ENCODE peak calls at places on chromosomes 16 and 17, in ten cellular contexts. B is naive thymus-derived CD4-positive, alpha-beta T cell; P is aorta; G is left ventricle myocardium inferior; D is iPS DF 6.9; S is body of pancreas; M is lower lobe of right lung; L is heart left ventricle; A is tibial nerve; O is HCT116. X is an unnamed sample.
A peak's percentile ranks its signal among the peaks of the same experiment; 100 is the strongest.

GRCh38 chr17:72424505-72425117 is 303.8 kb downstream of the SOX9 start:
- DNase-seq in P (no peak), L (no peak), S (no peak), M (no peak), B (no peak), O (no peak), A (no peak), D (no peak), G (no peak), X (no peak)

GRCh38 chr17:48374650-48375230 is 55.3 kb downstream of the SKAP1 start:
- DNase-seq in O (peak; percentile 63), G (no peak), D (peak; percentile 25), B (no peak), M (no peak), L (no peak), S (peak; percentile 42), P (no peak), A (peak; percentile 12), X (no peak)

GRCh38 chr17:34306466-34306865 is 12.8 kb upstream of the CCL8 start:
- DNase-seq in G (no peak), A (peak; percentile 29), S (peak; percentile 12), P (no peak), M (no peak), D (peak; percentile 25), B (no peak), L (no peak), O (no peak), X (peak; percentile 32)

GRCh38 chr17:27049104-27049784 is 244.7 kb upstream of the WSB1 start:
- DNase-seq in M (no peak), A (no peak), O (no peak), D (no peak), S (no peak), B (no peak), P (no peak), G (no peak), L (no peak), X (no peak)

GRCh38 chr17:79547586-79547985 is 63.3 kb downstream of the RBFOX3 start:
- DNase-seq in D (no peak), P (no peak), O (no peak), S (no peak), B (no peak), A (no peak), G (no peak), L (no peak), M (no peak), X (no peak)

GRCh38 chr16:58272855-58273254 is 22.0 kb downstream of the PRSS54 start:
- DNase-seq in M (no peak), G (no peak), S (no peak), A (no peak), L (no peak), B (no peak), D (no peak), P (no peak), O (no peak), X (no peak)

GRCh38 chr16:53714080-53715050 is 10.4 kb downstream of the FTO start:
- DNase-seq in D (no peak), L (no peak), S (no peak), G (no peak), M (no peak), B (no peak), O (no peak), A (no peak), P (no peak), X (no peak)

GRCh38 chr16:81279375-81279774 is 35.4 kb upstream of the GAN start:
- DNase-seq in S (no peak), B (no peak), G (no peak), O (no peak), D (no peak), P (no peak), A (no peak), L (no peak), M (no peak), X (no peak)

DNA sequence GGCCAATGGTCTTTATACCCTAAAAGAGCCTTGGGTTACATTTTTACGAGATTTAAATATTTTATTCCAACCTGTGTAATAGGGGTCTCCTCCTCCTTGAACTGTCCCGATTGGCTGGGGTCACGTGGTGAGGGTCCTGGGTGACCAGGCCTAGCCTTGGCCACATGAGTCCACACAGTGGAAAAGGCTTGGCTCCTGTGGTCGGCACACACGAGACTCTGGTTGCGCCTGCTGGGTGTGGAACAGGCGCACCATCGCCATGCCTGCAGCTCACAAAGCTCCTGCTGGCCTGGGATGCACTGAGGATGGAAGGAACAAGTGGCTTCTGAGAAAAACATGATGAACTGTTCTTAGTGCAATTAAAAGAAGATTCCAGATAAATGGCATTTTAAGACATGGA is 103.9 kb upstream of the ZNF750 start:
- DNase-seq in D (no peak), O (no peak), P (no peak), A (no peak), S (no peak), L (no peak), B (no peak), G (peak; percentile 5), M (peak; percentile 17), X (no peak)
- H3K9me3 ChIP-seq in D (peaks cover 10% of the 10 kb centered on the region), O (peaks cover 23% of the 10 kb centered on the region), P (peaks cover 3% of the 10 kb centered on the region), A (peaks cover 3% of the 10 kb centered on the region), S (peaks cover 9% of the 10 kb centered on the region), L (peaks cover 6% of the 10 kb centered on the region), B (peaks cover 28% of the 10 kb centered on the region), G (peaks cover 40% of the 10 kb centered on the region), M (peaks cover 27% of the 10 kb centered on the region), X (no peaks in the 10 kb centered on the region)

DNA sequence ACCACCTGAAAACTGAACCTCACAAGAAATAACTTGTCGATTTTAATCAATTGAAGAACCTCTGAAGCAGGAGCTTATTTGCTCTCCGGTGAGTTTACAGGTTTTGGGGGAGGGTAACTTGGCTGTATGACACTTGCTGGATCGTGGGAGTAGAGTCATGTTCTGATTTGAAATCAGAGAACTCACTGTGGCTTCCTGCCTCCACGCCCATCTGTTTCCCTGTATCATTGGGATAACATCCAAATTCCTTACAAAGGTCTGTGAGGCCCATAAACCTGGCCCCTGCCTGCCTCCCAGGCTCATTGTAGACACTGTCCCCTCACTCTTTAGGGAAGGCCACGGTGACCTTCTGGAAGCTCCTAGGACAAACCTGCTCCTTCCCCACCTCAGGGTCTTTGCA is 48.3 kb downstream of the C17orf67 start:
- DNase-seq in O (no peak), B (no peak), D (no peak), G (no peak), S (no peak), M (no peak), A (no peak), L (no peak), P (no peak), X (no peak)
- H3K4me1 ChIP-seq in O (peaks cover 34% of the 10 kb centered on the region), B (no peaks in the 10 kb centered on the region), D (peaks cover 1% of the 10 kb centered on the region), G (peaks cover 2% of the 10 kb centered on the region), S (peaks cover 2% of the 10 kb centered on the region), M (peaks cover 4% of the 10 kb centered on the region), A (no peaks in the 10 kb centered on the region), L (peaks cover 2% of the 10 kb centered on the region), P (no peaks in the 10 kb centered on the region), X (no peaks in the 10 kb centered on the region)

GRCh38 chr17:10275418-10275817 is 77.0 kb upstream of the GAS7 start:
- DNase-seq in O (no peak), S (no peak), G (no peak), P (no peak), L (no peak), B (no peak), M (no peak), A (no peak), D (no peak), X (no peak)

GRCh38 chr17:10266477-10266876 is 68.1 kb upstream of the GAS7 start:
- DNase-seq in O (no peak), P (no peak), L (no peak), B (no peak), M (no peak), G (no peak), A (no peak), D (no peak), S (no peak), X (no peak)

GRCh38 chr17:10270258-10270657 is 71.9 kb upstream of the GAS7 start:
- DNase-seq in A (no peak), B (no peak), M (no peak), G (no peak), L (no peak), S (no peak), P (no peak), O (no peak), D (no peak), X (no peak)

GRCh38 chr17:10268005-10268404 is 69.6 kb upstream of the GAS7 start:
- DNase-seq in P (no peak), S (no peak), G (no peak), A (no peak), O (no peak), B (no peak), L (no peak), D (no peak), M (no peak), X (no peak)

DNA sequence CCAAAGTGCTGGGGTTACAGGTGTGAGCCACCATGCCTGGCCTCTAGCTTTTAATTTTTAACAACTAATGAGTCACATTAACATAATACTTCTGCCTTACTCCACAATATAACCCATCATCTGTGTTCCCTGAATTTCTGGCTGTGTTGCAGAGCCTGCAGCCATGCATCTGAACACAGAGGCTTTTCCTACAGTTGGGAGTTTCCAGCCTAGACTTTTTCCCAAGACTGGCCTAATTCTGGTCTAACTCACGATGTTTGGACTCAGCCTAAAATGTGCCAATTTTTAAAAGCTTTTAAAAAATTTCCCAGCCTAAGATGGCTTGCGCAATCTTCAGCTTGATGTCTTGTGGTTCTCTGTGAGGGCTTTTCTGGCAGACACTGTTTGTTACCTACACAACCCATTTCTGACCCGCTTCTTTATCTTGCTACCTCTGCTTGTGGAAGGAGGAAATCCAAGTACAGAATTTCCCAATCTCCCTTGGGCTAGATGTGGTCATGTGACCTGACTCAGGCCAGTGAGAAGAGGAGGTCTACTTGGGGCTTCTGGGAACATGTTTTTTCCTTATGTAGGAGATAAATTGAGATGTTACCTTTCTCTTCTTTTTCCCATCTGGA is 72.7 kb upstream of the GAS7 start:
- DNase-seq in P (no peak), M (no peak), B (no peak), O (no peak), G (no peak), S (no peak), L (no peak), A (no peak), D (no peak), X (no peak)
- H3K9me3 ChIP-seq in P (no peaks in the 10 kb centered on the region), M (no peaks in the 10 kb centered on the region), B (no peaks in the 10 kb centered on the region), O (no peaks in the 10 kb centered on the region), G (no peaks in the 10 kb centered on the region), S (no peaks in the 10 kb centered on the region), L (no peaks in the 10 kb centered on the region), A (no peaks in the 10 kb centered on the region), D (no peaks in the 10 kb centered on the region), X (no peaks in the 10 kb centered on the region)

GRCh38 chr16:87846705-87847466 is 22.4 kb downstream of the SLC7A5 start:
- DNase-seq in B (no peak), M (no peak), L (no peak), S (no peak), P (no peak), O (no peak), A (no peak), G (no peak), D (no peak), X (no peak)

GRCh38 chr16:87847467-87847784 is 21.9 kb downstream of the SLC7A5 start:
- DNase-seq in B (no peak), D (no peak), M (no peak), P (no peak), S (no peak), O (no peak), L (no peak), A (no peak), G (no peak), X (no peak)

GRCh38 chr16:87849419-87850008 is 19.8 kb downstream of the SLC7A5 start:
- DNase-seq in O (no peak), L (no peak), P (no peak), A (no peak), D (no peak), G (no peak), B (no peak), M (no peak), S (no peak), X (no peak)

GRCh38 chr16:87848676-87849345 is 20.5 kb downstream of the SLC7A5 start:
- DNase-seq in B (no peak), O (no peak), S (peak; percentile 56), D (no peak), G (no peak), M (no peak), A (no peak), L (no peak), P (no peak), X (no peak)

GRCh38 chr16:87847785-87848675 is 21.3 kb downstream of the SLC7A5 start:
- DNase-seq in A (no peak), O (no peak), G (no peak), S (peak; percentile 68), D (no peak), L (no peak), B (no peak), P (no peak), M (no peak), X (no peak)
- H3K4me1 ChIP-seq in A (peaks cover 37% of the 10 kb centered on the region), O (peaks cover 5% of the 10 kb centered on the region), G (peaks cover 27% of the 10 kb centered on the region), S (peaks cover 43% of the 10 kb centered on the region), D (peaks cover 7% of the 10 kb centered on the region), L (peaks cover 2% of the 10 kb centered on the region), B (peaks cover under 1% of the 10 kb centered on the region), P (no peaks in the 10 kb centered on the region), M (peaks cover 27% of the 10 kb centered on the region), X (peaks cover 47% of the 10 kb centered on the region)

X was measured in thyroid gland.